ENCODE peak calls at places on chromosomes 16 and 17, in four cellular contexts. G is stimulated activated CD4-positive, alpha-beta T cell treated with anti-CD3 and anti-CD28 coated beads, Interleukin-2, amount 100 ng/mL, for 48 hours; R is ELF-1; N is CMK. U is an unnamed sample.

GRCh38 chr16:89191033-89191900 is 9.1 kb downstream of the SLC22A31 start:
- DNase-seq in R (no peak), N (no peak), G (no peak), U (no peak)

GRCh38 chr16:71681360-71681759 is 43.1 kb downstream of the PHLPP2 start:
- DNase-seq in N (no peak), R (no peak), G (no peak), U (no peak)

GRCh38 chr16:590875-591200 is 972 bp downstream of the RAB40C start:
- DNase-seq in R (no peak), N (no peak), G (no peak), U (no peak)

GRCh38 chr17:30091771-30092170 is 24.8 kb upstream of the NSRP1 start:
- DNase-seq in R (no peak), N (no peak), G (no peak), U (no peak)

GRCh38 chr16:78976212-78976611 is 624.3 kb downstream of the MAF start:
- DNase-seq in G (no peak), N (no peak), R (no peak), U (no peak)

GRCh38 chr17:7017827-7018200 is 5.0 kb upstream of the BCL6B start:
- DNase-seq in R (no peak), N (no peak), G (no peak), U (no peak)

GRCh38 chr17:75498726-75499213 is 16.6 kb downstream of the CASKIN2 start:
- DNase-seq in R (peak; percentile 22), N (no peak), G (no peak), U (peak; percentile 47)

GRCh38 chr17:72811976-72812687 is 280.4 kb downstream of the SLC39A11 start:
- DNase-seq in R (no peak), G (no peak), N (no peak), U (no peak)

GRCh38 chr17:82444941-82445521 is 5.5 kb downstream of the CYBC1 start:
- DNase-seq in G (no peak), R (no peak), N (no peak), U (no peak)

GRCh38 chr16:47043200-47043599 is 69.7 kb upstream of the DNAJA2 start:
- DNase-seq in G (no peak), R (no peak), N (no peak), U (no peak)

GRCh38 chr16:83187404-83187803 is 560.6 kb downstream of the CDH13 start:
- DNase-seq in N (no peak), R (peak; percentile 3), G (no peak), U (no peak)

GRCh38 chr16:12700161-12700560 is 103.5 kb downstream of the CPPED1 start:
- DNase-seq in N (no peak), R (no peak), G (no peak), U (no peak)

GRCh38 chr16:81279375-81279774 is 35.4 kb upstream of the GAN start:
- DNase-seq in R (no peak), G (no peak), N (no peak), U (no peak)

GRCh38 chr17:29710891-29711418 is 88.2 kb upstream of the CORO6 start:
- DNase-seq in G (no peak), N (no peak), R (peak; percentile 83), U (no peak)

GRCh38 chr16:68128577-68129305 is 43.6 kb downstream of the NFATC3 start:
- DNase-seq in G (no peak), N (no peak), R (peak; percentile 43), U (peak; percentile 18)

GRCh38 chr16:23403547-23403946 is 49.4 kb downstream of the COG7 start:
- DNase-seq in G (no peak), R (no peak), N (no peak), U (no peak)

GRCh38 chr17:51119415-51120356 is 982 bp downstream of the SPAG9 start:
- DNase-seq in N (no peak), G (peak; percentile 22), R (peak; percentile 58), U (peak; percentile 71)

GRCh38 chr16:75237398-75238131 is 13.9 kb downstream of the BCAR1 start:
- DNase-seq in R (no peak), N (no peak), G (no peak), U (no peak)

GRCh38 chr17:4354862-4355514 is 11.5 kb downstream of the UBE2G1 start:
- DNase-seq in G (no peak), R (peak; percentile 45), N (no peak), U (no peak)

GRCh38 chr16:50573279-50573678 is 25.1 kb downstream of the NKD1 start:
- DNase-seq in R (no peak), G (no peak), N (no peak), U (no peak)

GRCh38 chr17:27810211-27810901 is 10.0 kb upstream of the NOS2 start:
- DNase-seq in N (no peak), G (peak; percentile 32), R (no peak), U (peak; percentile 11)

U was measured in GM23338.